ENCODE peak calls at places on chromosomes 13 and 19, in eight cellular contexts. One of them, this sample, is unnamed.

GRCh38 chr19:11164879-11165406 is 9.4 kb upstream of the SPC24 start:
- DNase-seq in IMR-90: peak; percentile 61
- DNase-seq in uterus: peak; percentile 96
- DNase-seq in GM12891: no peak
- DNase-seq in erythroblast: no peak
- DNase-seq in A549: no peak
- DNase-seq in lower leg skin: peak; percentile 60
- DNase-seq in tibial nerve: peak; percentile 77
- DNase-seq in this sample: no peak

GRCh38 chr19:31541396-31541795 is 192.2 kb upstream of the TSHZ3 start:
- DNase-seq in IMR-90: no peak
- DNase-seq in uterus: no peak
- DNase-seq in GM12891: no peak
- DNase-seq in erythroblast: no peak
- DNase-seq in A549: no peak
- DNase-seq in lower leg skin: no peak
- DNase-seq in tibial nerve: no peak
- DNase-seq in this sample: no peak

GRCh38 chr19:54949412-54949811 is 2.1 kb upstream of the NLRP7 start:
- DNase-seq in IMR-90: no peak
- DNase-seq in uterus: no peak
- DNase-seq in GM12891: no peak
- DNase-seq in erythroblast: no peak
- DNase-seq in A549: no peak
- DNase-seq in lower leg skin: no peak
- DNase-seq in tibial nerve: no peak
- DNase-seq in this sample: no peak

GRCh38 chr13:98989469-98990235 is 11.8 kb upstream of the DOCK9 start:
- DNase-seq in IMR-90: no peak
- DNase-seq in uterus: no peak
- DNase-seq in GM12891: no peak
- DNase-seq in erythroblast: no peak
- DNase-seq in A549: no peak
- DNase-seq in lower leg skin: no peak
- DNase-seq in tibial nerve: no peak
- DNase-seq in this sample: no peak

GRCh38 chr13:29674532-29674931 is 79.0 kb upstream of the SLC7A1 start:
- DNase-seq in IMR-90: peak; percentile 13
- DNase-seq in uterus: no peak
- DNase-seq in GM12891: no peak
- DNase-seq in erythroblast: no peak
- DNase-seq in A549: peak; percentile 2
- DNase-seq in lower leg skin: no peak
- DNase-seq in tibial nerve: no peak
- DNase-seq in this sample: peak; percentile 12

GRCh38 chr19:31518626-31519025 is 169.4 kb upstream of the TSHZ3 start:
- DNase-seq in IMR-90: no peak
- DNase-seq in uterus: no peak
- DNase-seq in GM12891: no peak
- DNase-seq in erythroblast: no peak
- DNase-seq in A549: no peak
- DNase-seq in lower leg skin: no peak
- DNase-seq in tibial nerve: no peak
- DNase-seq in this sample: no peak

GRCh38 chr13:71034018-71034417 is 833.0 kb downstream of the DACH1 start:
- DNase-seq in IMR-90: no peak
- DNase-seq in uterus: no peak
- DNase-seq in GM12891: no peak
- DNase-seq in erythroblast: no peak
- DNase-seq in A549: no peak
- DNase-seq in lower leg skin: no peak
- DNase-seq in tibial nerve: no peak
- DNase-seq in this sample: no peak

GRCh38 chr19:20233105-20233504 is 66.1 kb downstream of the ZNF486 start:
- DNase-seq in IMR-90: no peak
- DNase-seq in uterus: no peak
- DNase-seq in GM12891: no peak
- DNase-seq in erythroblast: no peak
- DNase-seq in A549: no peak
- DNase-seq in lower leg skin: no peak
- DNase-seq in tibial nerve: no peak
- DNase-seq in this sample: no peak

GRCh38 chr19:48397636-48398328 is 4.3 kb downstream of the GRIN2D start:
- DNase-seq in IMR-90: no peak
- DNase-seq in uterus: no peak
- DNase-seq in GM12891: no peak
- DNase-seq in erythroblast: no peak
- DNase-seq in A549: no peak
- DNase-seq in lower leg skin: no peak
- DNase-seq in tibial nerve: no peak
- DNase-seq in this sample: no peak

GRCh38 chr19:55549500-55550320 is 4.4 kb upstream of the SBK3 start:
- DNase-seq in IMR-90: peak; percentile 93
- DNase-seq in uterus: no peak
- DNase-seq in GM12891: no peak
- DNase-seq in erythroblast: no peak
- DNase-seq in A549: peak; percentile 88
- DNase-seq in lower leg skin: no peak
- DNase-seq in tibial nerve: no peak
- DNase-seq in this sample: peak; percentile 76

GRCh38 chr13:44765076-44765475 is 188.9 kb upstream of the TSC22D1 start:
- DNase-seq in IMR-90: no peak
- DNase-seq in uterus: no peak
- DNase-seq in GM12891: no peak
- DNase-seq in erythroblast: no peak
- DNase-seq in A549: no peak
- DNase-seq in lower leg skin: no peak
- DNase-seq in tibial nerve: no peak
- DNase-seq in this sample: no peak
- TF ChIP-seq POLR2A in IMR-90: no peak
- TF ChIP-seq POLR2A in uterus: no peak
- TF ChIP-seq POLR2A in GM12891: no peak
- TF ChIP-seq POLR2A in erythroblast: no peak
- TF ChIP-seq POLR2A in A549: no peak
- TF ChIP-seq POLR2A in lower leg skin: no peak
- TF ChIP-seq POLR2A in tibial nerve: no peak
- TF ChIP-seq POLR2A in this sample: no peak

DNA sequence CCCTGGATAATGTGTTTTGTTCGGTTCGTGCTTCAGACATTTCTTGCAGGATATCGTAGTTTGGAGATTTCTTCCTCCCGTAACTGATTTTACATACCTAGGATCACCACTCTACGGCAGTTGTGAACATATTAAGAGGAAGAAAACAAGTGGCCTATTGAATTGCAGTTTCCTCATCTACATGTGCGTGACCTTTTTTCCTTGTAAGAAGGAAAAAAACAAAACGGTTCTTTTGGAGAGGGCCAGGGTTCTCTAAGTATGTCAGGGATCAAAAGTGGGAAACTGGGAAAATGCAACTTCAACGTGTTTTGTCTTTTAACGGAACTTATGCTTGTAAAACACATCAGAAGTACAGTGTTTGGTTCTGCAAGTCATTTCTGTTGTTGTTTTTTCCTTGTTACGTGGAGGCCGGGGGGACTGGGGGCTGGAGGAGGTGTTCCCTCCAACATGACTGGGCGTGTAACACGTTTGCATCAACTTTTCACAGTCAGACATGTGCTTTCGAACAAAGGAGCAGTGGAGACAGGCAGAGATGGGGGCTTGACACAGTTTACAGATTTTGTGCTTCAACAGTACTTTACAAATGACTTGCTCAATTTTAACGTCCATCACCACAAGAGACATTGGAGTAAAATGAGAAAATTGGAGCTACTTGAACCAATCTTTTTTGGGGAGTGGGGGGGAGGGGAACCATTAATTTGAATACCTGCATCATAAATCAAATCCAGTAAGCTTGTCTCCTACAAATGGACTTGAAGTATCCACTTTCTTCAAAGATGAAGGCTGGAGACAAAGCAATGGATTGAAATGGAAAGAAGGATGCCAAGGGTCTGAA is 3.8 kb downstream of the ZC3H4 start:
- DNase-seq in IMR-90: peak; percentile 49
- DNase-seq in uterus: peak; percentile 43
- DNase-seq in GM12891: no peak
- DNase-seq in erythroblast: peak; percentile 82
- DNase-seq in A549: peak; percentile 60
- DNase-seq in lower leg skin: no peak
- DNase-seq in tibial nerve: no peak
- DNase-seq in this sample: no peak
- TF ChIP-seq POLR2A in IMR-90: no peak
- TF ChIP-seq POLR2A in uterus: no peak
- TF ChIP-seq POLR2A in GM12891: peak; percentile 77
- TF ChIP-seq POLR2A in erythroblast: peak; percentile 74
- TF ChIP-seq POLR2A in A549: no peak
- TF ChIP-seq POLR2A in lower leg skin: no peak
- TF ChIP-seq POLR2A in tibial nerve: no peak
- TF ChIP-seq POLR2A in this sample: no peak

GRCh38 chr19:50357178-50358100 is 8.0 kb downstream of the NAPSA start:
- DNase-seq in IMR-90: peak; percentile 41
- DNase-seq in uterus: peak; percentile 80
- DNase-seq in GM12891: peak; percentile 44
- DNase-seq in erythroblast: peak; percentile 57
- DNase-seq in A549: peak; percentile 82
- DNase-seq in lower leg skin: peak; percentile 65
- DNase-seq in tibial nerve: peak; percentile 83
- DNase-seq in this sample: peak; percentile 55

GRCh38 chr19:50361290-50362029 is 4.0 kb downstream of the NAPSA start:
- DNase-seq in IMR-90: no peak
- DNase-seq in uterus: no peak
- DNase-seq in GM12891: no peak
- DNase-seq in erythroblast: no peak
- DNase-seq in A549: peak; percentile 66
- DNase-seq in lower leg skin: no peak
- DNase-seq in tibial nerve: no peak
- DNase-seq in this sample: no peak

GRCh38 chr19:50356691-50357177 is 8.7 kb downstream of the NAPSA start:
- DNase-seq in IMR-90: no peak
- DNase-seq in uterus: no peak
- DNase-seq in GM12891: no peak
- DNase-seq in erythroblast: no peak
- DNase-seq in A549: no peak
- DNase-seq in lower leg skin: no peak
- DNase-seq in tibial nerve: no peak
- DNase-seq in this sample: no peak

GRCh38 chr19:50359432-50359818 is 6.0 kb downstream of the NAPSA start:
- DNase-seq in IMR-90: no peak
- DNase-seq in uterus: no peak
- DNase-seq in GM12891: no peak
- DNase-seq in erythroblast: no peak
- DNase-seq in A549: no peak
- DNase-seq in lower leg skin: no peak
- DNase-seq in tibial nerve: no peak
- DNase-seq in this sample: no peak

GRCh38 chr19:50358483-50359431 is 6.7 kb downstream of the NAPSA start:
- DNase-seq in IMR-90: peak; percentile 20
- DNase-seq in uterus: peak; percentile 60
- DNase-seq in GM12891: peak; percentile 73
- DNase-seq in erythroblast: no peak
- DNase-seq in A549: no peak
- DNase-seq in lower leg skin: no peak
- DNase-seq in tibial nerve: no peak
- DNase-seq in this sample: no peak
- TF ChIP-seq POLR2A in IMR-90: no peak
- TF ChIP-seq POLR2A in uterus: no peak
- TF ChIP-seq POLR2A in GM12891: peak; percentile 69
- TF ChIP-seq POLR2A in erythroblast: peak; percentile 41
- TF ChIP-seq POLR2A in A549: no peak
- TF ChIP-seq POLR2A in lower leg skin: no peak
- TF ChIP-seq POLR2A in tibial nerve: peak; percentile 22
- TF ChIP-seq POLR2A in this sample: peak; percentile 57

GRCh38 chr19:14378890-14379289 is 2.4 kb upstream of the ADGRE5 start:
- DNase-seq in IMR-90: no peak
- DNase-seq in uterus: no peak
- DNase-seq in GM12891: no peak
- DNase-seq in erythroblast: no peak
- DNase-seq in A549: no peak
- DNase-seq in lower leg skin: no peak
- DNase-seq in tibial nerve: no peak
- DNase-seq in this sample: no peak

GRCh38 chr19:14370169-14370998 is 10.9 kb upstream of the ADGRE5 start:
- DNase-seq in IMR-90: no peak
- DNase-seq in uterus: no peak
- DNase-seq in GM12891: no peak
- DNase-seq in erythroblast: no peak
- DNase-seq in A549: no peak
- DNase-seq in lower leg skin: no peak
- DNase-seq in tibial nerve: no peak
- DNase-seq in this sample: no peak

GRCh38 chr19:14375055-14375581 is 6.1 kb upstream of the ADGRE5 start:
- DNase-seq in IMR-90: no peak
- DNase-seq in uterus: peak; percentile 56
- DNase-seq in GM12891: no peak
- DNase-seq in erythroblast: no peak
- DNase-seq in A549: no peak
- DNase-seq in lower leg skin: peak; percentile 59
- DNase-seq in tibial nerve: no peak
- DNase-seq in this sample: no peak

GRCh38 chr19:14371321-14371821 is 9.9 kb upstream of the ADGRE5 start:
- DNase-seq in IMR-90: no peak
- DNase-seq in uterus: peak; percentile 91
- DNase-seq in GM12891: no peak
- DNase-seq in erythroblast: no peak
- DNase-seq in A549: no peak
- DNase-seq in lower leg skin: no peak
- DNase-seq in tibial nerve: no peak
- DNase-seq in this sample: no peak

DNA sequence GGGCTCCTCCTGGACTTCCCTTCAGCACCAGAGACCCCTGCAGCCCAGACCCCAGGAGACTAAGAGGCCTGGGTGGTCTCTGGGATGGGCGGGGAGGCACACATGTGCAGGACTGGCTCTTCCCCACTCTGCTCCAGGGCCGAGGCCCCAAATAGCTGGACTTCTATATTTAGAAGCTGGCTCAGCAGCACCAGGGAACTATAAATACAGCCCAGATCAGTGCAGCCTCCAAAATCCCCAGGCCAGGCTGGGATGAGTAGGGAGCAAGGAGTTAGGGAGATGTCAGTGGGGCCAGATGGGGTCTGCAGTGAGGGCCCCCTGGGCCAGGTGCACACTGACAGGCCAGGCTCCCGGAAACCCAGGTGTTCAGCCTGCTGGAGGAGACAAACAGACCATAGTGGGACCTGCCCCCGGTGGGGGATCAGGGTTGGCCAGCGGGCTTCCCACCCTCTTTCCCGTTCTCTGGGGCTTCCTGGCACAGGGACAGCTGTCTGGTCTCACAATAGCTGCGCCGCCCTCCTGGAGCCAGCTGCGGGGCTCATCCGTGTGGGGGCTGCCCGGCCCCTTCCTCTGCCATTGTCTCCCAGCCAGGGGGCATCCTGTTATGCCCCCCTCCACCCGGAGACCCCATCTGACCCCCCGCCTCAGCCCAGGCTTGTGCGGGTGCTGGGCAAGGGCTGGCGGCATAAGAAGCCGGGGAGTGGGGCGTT is 5.5 kb upstream of the ADGRE5 start:
- DNase-seq in IMR-90: peak; percentile 22
- DNase-seq in uterus: peak; percentile 81
- DNase-seq in GM12891: no peak
- DNase-seq in erythroblast: no peak
- DNase-seq in A549: no peak
- DNase-seq in lower leg skin: no peak
- DNase-seq in tibial nerve: no peak
- DNase-seq in this sample: no peak
- TF ChIP-seq POLR2A in IMR-90: no peak
- TF ChIP-seq POLR2A in uterus: peak; percentile 58
- TF ChIP-seq POLR2A in GM12891: no peak
- TF ChIP-seq POLR2A in erythroblast: no peak
- TF ChIP-seq POLR2A in A549: no peak
- TF ChIP-seq POLR2A in lower leg skin: no peak
- TF ChIP-seq POLR2A in tibial nerve: no peak
- TF ChIP-seq POLR2A in this sample: no peak